ENCODE peak calls at places on chromosomes 4 and X, in seven cellular contexts. J is PC-3, U is HCT116, E is MM.1S, K is hepatocyte, H is neural progenitor cell, V is GM23248. Q is an unnamed sample.

GRCh38 chr4:61202100-61202637 is 2.0 kb downstream of the ADGRL3 start:
- DNase-seq in E (no peak), K (no peak), V (no peak), J (peak), U (no peak), H (peak), Q (peak)

GRCh38 chr4:78379040-78379439 is 172.5 kb upstream of the ANXA3 start:
- DNase-seq in E (no peak), H (no peak), K (no peak), V (peak), U (no peak), J (peak), Q (no peak)

GRCh38 chr4:127124919-127125318 is 507.8 kb upstream of the INTU start:
- DNase-seq in K (peak), H (no peak), U (no peak), J (peak), E (no peak), V (peak), Q (peak)

GRCh38 chr4:81792521-81792920 is 320.8 kb upstream of the RASGEF1B start:
- DNase-seq in V (no peak), H (no peak), K (no peak), J (no peak), U (no peak), E (no peak), Q (no peak)

GRCh38 chr4:27189683-27190082 is 329.0 kb downstream of the STIM2 start:
- DNase-seq in J (peak), K (no peak), V (no peak), E (no peak), H (no peak), U (no peak), Q (no peak)

GRCh38 chr4:80619070-80619674 is 283.6 kb downstream of the CFAP299 start:
- DNase-seq in H (peak), E (peak), V (peak), U (peak), J (peak), K (no peak), Q (peak)

GRCh38 chr4:40552536-40552935 is 77.1 kb downstream of the RBM47 start:
- DNase-seq in H (no peak), J (peak), V (no peak), U (no peak), K (no peak), E (no peak), Q (peak)

GRCh38 chrX:18146954-18147353 is 73.7 kb downstream of the BEND2 start:
- DNase-seq in E (no peak), H (peak), V (peak), J (peak), U (no peak), K (peak), Q (peak)

GRCh38 chr4:42541647-42542046 is 115.3 kb downstream of the ATP8A1 start:
- DNase-seq in U (no peak), H (no peak), J (no peak), K (no peak), V (no peak), E (no peak), Q (no peak)

GRCh38 chr4:164700471-164700870 is 53.5 kb upstream of the SMIM31 start:
- DNase-seq in U (peak), J (peak), E (no peak), K (no peak), V (no peak), H (peak), Q (peak)

GRCh38 chr4:28105271-28105859 is 1244.7 kb downstream of the STIM2 start:
- DNase-seq in E (no peak), V (no peak), J (no peak), U (no peak), H (no peak), K (no peak), Q (no peak)

GRCh38 chr4:10192331-10192730 is 75.7 kb upstream of the WDR1 start:
- DNase-seq in J (no peak), H (peak), V (no peak), E (no peak), K (no peak), U (no peak), Q (no peak)

GRCh38 chr4:186067757-186068385 is 1.1 kb upstream of the TLR3 start:
- DNase-seq in J (peak), V (peak), E (peak), H (peak), K (peak), U (peak), Q (peak)

GRCh38 chr4:60683357-60683756 is 516.8 kb upstream of the ADGRL3 start:
- DNase-seq in U (no peak), H (no peak), K (no peak), E (no peak), V (peak), J (peak), Q (no peak)

GRCh38 chrX:17535229-17535628 is 160.2 kb downstream of the NHS start:
- DNase-seq in K (peak), E (peak), J (peak), H (peak), U (peak), V (peak), Q (peak)

GRCh38 chr4:148056879-148057278 is 325.0 kb downstream of the ARHGAP10 start:
- DNase-seq in U (peak), H (peak), K (no peak), V (peak), J (peak), E (peak), Q (peak)

GRCh38 chrX:153974003-153974725 is 1.6 kb downstream of the TMEM187 start:
- DNase-seq in H (no peak), K (no peak), J (no peak), E (no peak), V (peak), U (no peak), Q (no peak)

GRCh38 chr4:105232374-105232773 is 85.7 kb downstream of the TET2 start:
- DNase-seq in U (no peak), J (no peak), H (no peak), E (no peak), K (no peak), V (no peak), Q (no peak)

GRCh38 chrX:129931411-129932136 is 25.6 kb downstream of the UTP14A start:
- DNase-seq in K (peak), J (peak), V (peak), H (peak), U (peak), E (peak), Q (peak)

DNA sequence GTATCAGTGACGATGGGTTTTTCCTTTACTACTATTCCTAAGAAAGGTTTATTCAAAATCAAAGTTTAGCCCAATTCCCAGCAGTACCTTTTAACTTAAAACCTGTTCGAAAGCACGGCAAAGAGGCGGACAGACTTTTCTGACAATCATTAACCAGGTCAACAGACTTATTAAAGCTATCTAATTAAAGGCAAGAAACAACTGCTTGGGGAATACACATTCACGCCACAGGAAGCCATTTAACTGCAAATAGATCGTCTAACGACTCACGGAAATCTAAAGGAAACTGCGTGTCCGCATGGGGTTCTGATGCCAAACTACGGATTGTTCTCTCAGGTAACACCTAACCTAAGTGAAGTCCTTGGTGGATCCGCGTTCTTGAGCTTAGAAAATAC is 660 bp upstream of the USP53 start:
- DNase-seq in E (peak), K (no peak), H (no peak), J (no peak), U (no peak), V (peak), Q (no peak)
- TF ChIP-seq EZH2phosphoT487 in E (no peak), K (no peak), H (no peak), J (no peak), U (no peak), V (no peak), Q (no peak)

GRCh38 chrX:137028699-137029098 is 5.1 kb downstream of the GPR101 start:
- DNase-seq in J (no peak), V (no peak), E (no peak), K (no peak), H (no peak), U (no peak), Q (no peak)

GRCh38 chrX:137032378-137032694 is 1.5 kb downstream of the GPR101 start:
- DNase-seq in U (no peak), E (no peak), H (no peak), K (no peak), J (no peak), V (no peak), Q (no peak)

GRCh38 chrX:137032841-137033773 is 688 bp downstream of the GPR101 start:
- DNase-seq in E (no peak), K (no peak), V (no peak), J (no peak), U (no peak), H (no peak), Q (peak)

GRCh38 chrX:137031517-137032377 is 2.0 kb downstream of the GPR101 start:
- DNase-seq in J (peak), U (no peak), V (peak), H (peak), E (peak), K (peak), Q (peak)

GRCh38 chrX:137031039-137031438 is 2.8 kb downstream of the GPR101 start:
- DNase-seq in V (no peak), K (no peak), H (no peak), J (no peak), E (no peak), U (no peak), Q (no peak)
- TF ChIP-seq EZH2 in V (no peak), K (no peak), H (no peak), J (no peak), E (no peak), U (no peak), Q (no peak)

DNA sequence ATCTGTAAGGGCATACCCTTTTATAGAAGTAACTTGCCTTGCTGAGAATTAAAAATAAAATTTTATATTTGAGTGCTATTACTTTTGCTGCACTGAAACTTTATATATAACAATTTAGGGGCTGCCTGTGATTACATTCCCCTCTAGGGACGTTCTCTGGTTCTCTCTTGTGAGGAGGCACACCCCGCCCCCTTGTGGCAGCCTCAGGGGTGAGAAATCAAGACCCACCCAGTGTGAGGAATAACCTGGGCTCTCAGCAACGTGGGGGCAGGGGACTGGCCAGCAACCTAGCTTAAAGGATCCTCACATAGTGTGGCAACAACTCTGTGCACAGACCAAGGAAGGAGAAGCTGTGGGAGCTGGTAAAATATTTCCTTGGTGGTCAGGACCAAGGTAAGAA is 43.7 kb downstream of the MAGEA9 start:
- DNase-seq in U (peak), H (peak), V (peak), J (peak), E (peak), K (no peak), Q (peak)
- TF ChIP-seq EZH2phosphoT487 in U (no peak), H (no peak), V (no peak), J (no peak), E (no peak), K (no peak), Q (no peak)

GRCh38 chrX:20952180-20952579 is 422.0 kb upstream of the CNKSR2 start:
- DNase-seq in E (no peak), H (no peak), K (no peak), U (no peak), J (no peak), V (no peak), Q (no peak)

GRCh38 chrX:20951016-20951795 is 423.0 kb upstream of the CNKSR2 start:
- DNase-seq in E (no peak), J (peak), U (no peak), H (no peak), K (no peak), V (no peak), Q (no peak)

DNA sequence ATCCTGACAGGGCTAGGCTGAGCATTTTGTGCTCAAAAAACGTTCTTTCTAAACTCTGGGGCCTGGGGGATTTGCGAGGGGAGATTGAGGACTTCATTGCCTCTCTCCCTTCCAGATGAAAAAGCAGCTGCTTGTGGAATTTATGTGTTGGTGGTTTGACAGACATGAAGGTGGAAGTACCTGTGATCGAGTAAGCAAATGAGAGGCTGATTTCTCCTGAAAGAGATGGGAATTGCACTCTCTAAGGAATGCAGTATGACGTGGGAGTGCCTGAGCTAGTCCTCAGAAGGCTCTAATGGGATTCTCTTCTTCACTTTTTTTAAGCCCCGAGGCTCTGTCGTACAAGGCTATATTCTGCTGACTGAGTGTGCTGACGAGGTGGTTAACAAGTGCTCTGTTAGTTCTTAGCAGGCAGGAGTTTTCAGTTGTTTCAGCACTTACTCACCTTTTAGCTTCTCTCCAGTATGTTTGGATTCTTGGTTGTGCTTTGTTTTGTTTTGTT is 426.8 kb upstream of the CNKSR2 start:
- DNase-seq in K (no peak), U (no peak), J (no peak), H (peak), V (no peak), E (no peak), Q (peak)
- TF ChIP-seq EZH2 in K (no peak), U (no peak), J (no peak), H (no peak), V (no peak), E (no peak), Q (no peak)

Q was measured in GM23338.